ENCODE peak calls at places on chromosome 3, in six cellular contexts. I is epithelial cell of prostate; F is nephron progenitor cell; S is activated CD8-positive, alpha-beta memory T cell treated with anti-CD3 and anti-CD28 coated beads for 24 hours; J is left cardiac atrium; B is activated CD4-positive, alpha-beta T cell treated with anti-CD3 and anti-CD28 coated beads for 48 hours. V is an unnamed sample.

GRCh38 chr3:25572919-25573385 is 91.8 kb downstream of the TOP2B start:
- DNase-seq in I (no peak), F (no peak), J (no peak), B (no peak), S (no peak), V (no peak)

GRCh38 chr3:188387921-188388320 is 234.0 kb downstream of the LPP start:
- DNase-seq in J (no peak), I (no peak), S (no peak), F (no peak), B (no peak), V (no peak)

GRCh38 chr3:67000006-67000405 is 1.9 kb downstream of the KBTBD8 start:
- DNase-seq in F (no peak), S (no peak), J (no peak), I (peak), B (no peak), V (no peak)

GRCh38 chr3:185549111-185549510 is 3.3 kb downstream of the LIPH start:
- DNase-seq in I (peak), F (no peak), B (no peak), J (peak), S (no peak), V (no peak)

GRCh38 chr3:120102232-120102631 is 8.0 kb upstream of the GSK3B start:
- DNase-seq in J (no peak), F (no peak), I (no peak), S (no peak), B (no peak), V (no peak)

GRCh38 chr3:83715307-83715706 is 1243.5 kb upstream of the CADM2 start:
- DNase-seq in F (no peak), I (no peak), S (no peak), J (no peak), B (no peak), V (no peak)

GRCh38 chr3:132637590-132637989 is 22.0 kb downstream of the ACAD11 start:
- DNase-seq in J (no peak), I (no peak), S (no peak), B (no peak), F (no peak), V (no peak)

GRCh38 chr3:55198554-55198953 is 270.7 kb upstream of the LRTM1 start:
- DNase-seq in B (no peak), I (no peak), S (no peak), F (no peak), J (no peak), V (no peak)

GRCh38 chr3:15783361-15783969 is 14.3 kb downstream of the ANKRD28 start:
- DNase-seq in B (no peak), J (no peak), I (no peak), S (no peak), F (no peak), V (no peak)

GRCh38 chr3:127524300-127524896 is 66.1 kb downstream of the TPRA1 start:
- DNase-seq in I (no peak), S (no peak), J (no peak), B (no peak), F (no peak), V (no peak)

GRCh38 chr3:172562881-172563835 is 39.9 kb upstream of the TNFSF10 start:
- DNase-seq in S (no peak), J (no peak), I (no peak), B (peak), F (no peak), V (no peak)

GRCh38 chr3:63473641-63474166 is 178.8 kb upstream of the SNTN start:
- DNase-seq in I (no peak), B (no peak), F (no peak), S (no peak), J (no peak), V (no peak)

GRCh38 chr3:24259901-24260512 is 234.6 kb downstream of the THRB start:
- DNase-seq in I (no peak), F (no peak), J (peak), S (no peak), B (no peak), V (no peak)

GRCh38 chr3:52078781-52079560 is 22.6 kb upstream of the DUSP7 start:
- DNase-seq in S (no peak), I (no peak), J (no peak), B (no peak), F (no peak), V (no peak)

GRCh38 chr3:174218011-174218410 is 641.1 kb upstream of the NAALADL2 start:
- DNase-seq in S (no peak), F (no peak), I (no peak), B (no peak), J (no peak), V (no peak)

GRCh38 chr3:170724599-170724998 is 138.7 kb upstream of the SLC7A14 start:
- DNase-seq in I (no peak), S (no peak), B (no peak), F (no peak), J (peak), V (peak)

GRCh38 chr3:128504957-128505730 is 12.1 kb upstream of the GATA2 start:
- DNase-seq in S (no peak), F (no peak), I (no peak), B (no peak), J (no peak), V (no peak)

GRCh38 chr3:186719945-186720739 is 3.0 kb downstream of the KNG1 start:
- DNase-seq in B (no peak), J (no peak), I (no peak), S (no peak), F (no peak), V (no peak)

GRCh38 chr3:152909180-152909883 is 74.4 kb downstream of the P2RY1 start:
- DNase-seq in I (no peak), F (no peak), J (peak), S (no peak), B (no peak), V (no peak)

GRCh38 chr3:156674911-156675743 is 737 bp downstream of the TIPARP start:
- DNase-seq in J (peak), S (peak), F (peak), I (no peak), B (peak), V (peak)

GRCh38 chr3:4504340-4505261 is 11.5 kb downstream of the ITPR1 start:
- DNase-seq in F (no peak), J (no peak), S (no peak), I (no peak), B (peak), V (no peak)